ENCODE peak calls at places on chromosome 13, in ten cellular contexts. T, Q, G, O, H, Y, D, C, E and N are unnamed samples.

GRCh38 chr13:25473864-25474263 is 102.1 kb downstream of the ATP8A2 start:
- DNase-seq in H (no peak), G (peak), O (no peak), Q (no peak), D (no peak), E (peak), C (no peak), Y (no peak), T (no peak), N (no peak)

GRCh38 chr13:38530492-38530891 is 156.4 kb upstream of the FREM2 start:
- DNase-seq in H (no peak), E (peak), Q (no peak), T (peak), D (no peak), O (no peak), Y (no peak), G (peak), C (no peak), N (no peak)

GRCh38 chr13:113129480-113129879 is 6.9 kb downstream of the F10 start:
- DNase-seq in T (no peak), O (no peak), E (no peak), H (no peak), Q (no peak), G (no peak), D (no peak), Y (no peak), C (no peak), N (no peak)

GRCh38 chr13:40622761-40623160 is 43.7 kb downstream of the FOXO1 start:
- DNase-seq in D (no peak), O (no peak), Y (no peak), E (no peak), G (no peak), H (no peak), T (no peak), Q (no peak), C (no peak), N (no peak)

GRCh38 chr13:70098669-70099068 is 9.0 kb upstream of the ATXN8OS start:
- DNase-seq in H (peak), E (peak), O (peak), Q (no peak), Y (no peak), C (no peak), T (peak), D (no peak), G (peak), N (no peak)

GRCh38 chr13:31797154-31797775 is 57.9 kb downstream of the RXFP2 start:
- DNase-seq in G (peak), O (no peak), E (peak), Y (no peak), D (no peak), Q (no peak), H (peak), T (peak), C (no peak), N (no peak)

GRCh38 chr13:20422362-20422761 is 103.3 kb downstream of the CRYL1 start:
- DNase-seq in G (no peak), H (no peak), Q (no peak), D (no peak), Y (no peak), O (no peak), C (no peak), T (no peak), E (no peak), N (no peak)

GRCh38 chr13:85074543-85075313 is 724.5 kb downstream of the SLITRK6 start:
- DNase-seq in G (peak), C (no peak), Q (no peak), E (no peak), Y (no peak), D (no peak), H (no peak), O (no peak), T (no peak), N (no peak)